ENCODE peak calls at places on chromosomes 5 and 9, in ten cellular contexts. C is stimulated activated CD8-positive, alpha-beta memory T cell treated with anti-CD3 and anti-CD28 coated beads, Interleukin-7, amount 100 ng/mL, for 1 hour; U is astrocyte of the spinal cord; I is midbrain; Z is RPMI7951; H is MM.1S; B is activated T-cell treated with anti-CD3 and anti-CD28 coated beads for 1 hour; L is ELF-1; N is HFF-Myc; K is stimulated activated CD4-positive, alpha-beta T cell treated with anti-CD3 and anti-CD28 coated beads, Interleukin-1b, Interleukin-23, amount 100 ng/mL, for 24 hours. D is an unnamed sample.

GRCh38 chr5:4255441-4255840 is 659.8 kb downstream of the IRX1 start:
- DNase-seq in K (no peak), Z (no peak), H (no peak), L (no peak), C (no peak), N (no peak), U (no peak), I (no peak), B (no peak), D (no peak)

GRCh38 chr5:7576023-7576715 is 180.2 kb downstream of the ADCY2 start:
- DNase-seq in L (no peak), C (no peak), K (no peak), U (no peak), H (no peak), Z (no peak), B (no peak), N (no peak), I (peak), D (no peak)

GRCh38 chr5:157266286-157267007 is 524 bp downstream of the CYFIP2 start:
- DNase-seq in H (peak), U (no peak), I (peak), C (no peak), L (peak), K (peak), Z (no peak), B (no peak), N (no peak), D (peak)

GRCh38 chr5:133235696-133236426 is 184.0 kb downstream of the HSPA4 start:
- DNase-seq in K (no peak), C (no peak), Z (no peak), L (peak), U (no peak), B (no peak), H (no peak), I (no peak), N (no peak), D (no peak)

GRCh38 chr5:34709861-34710673 is 53.9 kb downstream of the RAI14 start:
- DNase-seq in U (peak), H (no peak), N (peak), L (no peak), I (no peak), K (no peak), B (no peak), Z (no peak), C (no peak), D (no peak)

GRCh38 chr5:17019324-17019723 is 83.2 kb upstream of the MYO10 start:
- DNase-seq in K (no peak), I (no peak), C (no peak), B (no peak), Z (peak), L (peak), H (no peak), N (no peak), U (no peak), D (no peak)

GRCh38 chr9:37904647-37905505 is 949 bp upstream of the SLC25A51 start:
- DNase-seq in B (no peak), Z (peak), N (no peak), U (no peak), L (peak), H (peak), I (peak), C (no peak), K (no peak), D (peak)

GRCh38 chr5:95644351-95645042 is 2.1 kb upstream of the RFESD start:
- DNase-seq in B (peak), L (peak), N (no peak), C (no peak), I (peak), K (no peak), U (peak), Z (peak), H (peak), D (peak)

GRCh38 chr5:41598011-41598410 is 87.6 kb upstream of the PLCXD3 start:
- DNase-seq in K (no peak), B (no peak), C (no peak), U (peak), N (no peak), L (no peak), Z (no peak), I (no peak), H (no peak), D (no peak)

GRCh38 chr9:99497641-99498040 is 275.6 kb downstream of the SEC61B start:
- DNase-seq in U (no peak), K (no peak), B (no peak), H (no peak), L (no peak), I (no peak), Z (peak), C (no peak), N (no peak), D (no peak)

GRCh38 chr5:68239485-68239884 is 23.9 kb downstream of the PIK3R1 start:
- DNase-seq in B (peak), H (no peak), N (peak), U (peak), C (peak), I (peak), L (no peak), Z (peak), K (peak), D (no peak)

GRCh38 chr9:86036555-86036954 is 62.8 kb downstream of the GOLM1 start:
- DNase-seq in B (no peak), N (no peak), I (no peak), C (no peak), Z (no peak), L (peak), H (no peak), U (no peak), K (no peak), D (no peak)

GRCh38 chr9:1100945-1101344 is 50.8 kb downstream of the DMRT2 start:
- DNase-seq in C (no peak), K (no peak), N (peak), L (peak), U (peak), I (peak), H (peak), B (no peak), Z (no peak), D (no peak)

GRCh38 chr5:179224741-179225140 is 120.5 kb downstream of the ADAMTS2 start:
- DNase-seq in C (no peak), N (no peak), I (no peak), Z (no peak), B (no peak), L (no peak), H (no peak), U (no peak), K (no peak), D (no peak)

GRCh38 chr9:109182940-109183798 is 16.1 kb upstream of the FRRS1L start:
- DNase-seq in I (no peak), Z (peak), N (no peak), B (no peak), L (peak), K (no peak), H (peak), U (no peak), C (no peak), D (peak)

GRCh38 chr5:172769598-172770373 is 1.2 kb downstream of the DUSP1 start:
- DNase-seq in U (peak), I (peak), K (no peak), H (no peak), L (no peak), B (no peak), N (no peak), C (no peak), Z (no peak), D (no peak)

GRCh38 chr9:79565245-79565644 is 6.5 kb upstream of the TLE4 start:
- DNase-seq in K (no peak), Z (no peak), H (peak), U (no peak), I (no peak), C (no peak), L (no peak), N (no peak), B (no peak), D (no peak)

GRCh38 chr5:122177162-122177561 is 47.8 kb downstream of the ZNF474 start:
- DNase-seq in I (no peak), K (no peak), N (no peak), Z (no peak), L (no peak), C (no peak), H (no peak), U (no peak), B (no peak), D (no peak)

GRCh38 chr5:115460476-115460875 is 84.1 kb downstream of the FEM1C start:
- DNase-seq in B (no peak), L (no peak), H (no peak), C (no peak), K (no peak), U (peak), I (no peak), Z (peak), N (no peak), D (peak)

GRCh38 chr5:131171276-131171815 is 602 bp downstream of the LYRM7 start:
- DNase-seq in Z (no peak), B (no peak), I (no peak), L (no peak), N (no peak), U (no peak), H (peak), C (no peak), K (no peak), D (peak)

GRCh38 chr9:97943308-97943855 is 5.4 kb upstream of the HEMGN start:
- DNase-seq in I (no peak), N (no peak), C (no peak), Z (no peak), U (no peak), K (no peak), L (no peak), H (no peak), B (no peak), D (no peak)

GRCh38 chr5:31901807-31902530 is 263.0 kb downstream of the PDZD2 start:
- DNase-seq in Z (peak), U (no peak), C (no peak), N (no peak), H (no peak), L (no peak), B (no peak), I (no peak), K (no peak), D (no peak)

GRCh38 chr5:180323929-180324632 is 29.1 kb downstream of the GFPT2 start:
- DNase-seq in C (no peak), Z (no peak), K (no peak), I (no peak), L (no peak), N (no peak), H (no peak), B (no peak), U (peak), D (no peak)

GRCh38 chr5:38417658-38418017 is 138.8 kb downstream of the LIFR start:
- DNase-seq in K (no peak), Z (no peak), H (no peak), B (no peak), L (no peak), I (no peak), C (no peak), N (no peak), U (no peak), D (no peak)

GRCh38 chr5:179816401-179817070 is 4.2 kb upstream of the SQSTM1 start:
- DNase-seq in N (no peak), B (no peak), C (no peak), Z (no peak), L (no peak), K (no peak), H (no peak), I (no peak), U (no peak), D (no peak)

GRCh38 chr5:168679515-168679920 is 100.3 kb upstream of the PANK3 start:
- DNase-seq in N (peak), L (peak), Z (peak), H (peak), B (peak), U (peak), K (peak), I (peak), C (peak), D (peak)

GRCh38 chr9:93659837-93660177 is 83.4 kb downstream of the PHF2 start:
- DNase-seq in U (no peak), C (no peak), N (no peak), H (no peak), B (no peak), K (no peak), L (no peak), Z (no peak), I (no peak), D (no peak)

GRCh38 chr5:122508623-122509022 is 196.6 kb downstream of the SNCAIP start:
- DNase-seq in U (no peak), L (no peak), K (no peak), C (no peak), H (no peak), Z (no peak), I (no peak), B (no peak), N (no peak), D (no peak)

GRCh38 chr9:89149726-89150125 is 28.9 kb downstream of the SHC3 start:
- DNase-seq in C (no peak), I (no peak), K (no peak), L (no peak), B (no peak), N (no peak), Z (peak), H (no peak), U (peak), D (no peak)

GRCh38 chr5:107466233-107466769 is 204.4 kb downstream of the EFNA5 start:
- DNase-seq in U (peak), B (no peak), C (no peak), Z (peak), L (peak), N (no peak), I (no peak), K (no peak), H (no peak), D (peak)

GRCh38 chr5:151186052-151186451 is 28.5 kb upstream of the ANXA6 start:
- DNase-seq in U (no peak), K (no peak), H (no peak), I (no peak), C (no peak), B (no peak), N (no peak), L (no peak), Z (no peak), D (no peak)

GRCh38 chr9:81363916-81364480 is 325.3 kb downstream of the TLE1 start:
- DNase-seq in Z (peak), N (no peak), L (no peak), C (no peak), I (no peak), B (no peak), K (no peak), H (no peak), U (peak), D (no peak)

GRCh38 chr9:124482431-124483031 is 24.7 kb downstream of the NR5A1 start:
- DNase-seq in U (no peak), B (no peak), H (no peak), N (no peak), L (no peak), Z (no peak), I (no peak), C (no peak), K (no peak), D (no peak)

D was measured in LoVo.